ENCODE peak calls at places on chromosome 15, in five cellular contexts. One of them, this sample, is unnamed.

GRCh38 chr15:43146187-43146586 is 12.8 kb downstream of the TMEM62 start:
- DNase-seq in K562: no peak
- DNase-seq in H1: no peak
- DNase-seq in GM12878: no peak
- DNase-seq in HepG2: no peak
- DNase-seq in this sample: no peak

GRCh38 chr15:58918239-58918638 is 15.2 kb downstream of the SLTM start:
- DNase-seq in K562: no peak
- DNase-seq in H1: no peak
- DNase-seq in GM12878: no peak
- DNase-seq in HepG2: no peak
- DNase-seq in this sample: no peak

GRCh38 chr15:40693904-40694705 is 869 bp upstream of the RAD51 start:
- DNase-seq in K562: no peak
- DNase-seq in H1: no peak
- DNase-seq in GM12878: peak
- DNase-seq in HepG2: peak
- DNase-seq in this sample: no peak

GRCh38 chr15:39580630-39581500 is at the start of gene THBS1:
- DNase-seq in K562: peak
- DNase-seq in H1: peak
- DNase-seq in GM12878: no peak
- DNase-seq in HepG2: peak
- DNase-seq in this sample: peak

GRCh38 chr15:94793641-94794040 is 562.3 kb downstream of the MCTP2 start:
- DNase-seq in K562: no peak
- DNase-seq in H1: no peak
- DNase-seq in GM12878: no peak
- DNase-seq in HepG2: no peak
- DNase-seq in this sample: no peak

GRCh38 chr15:29222129-29222853 is 47.3 kb downstream of the NSMCE3 start:
- DNase-seq in K562: no peak
- DNase-seq in H1: no peak
- DNase-seq in GM12878: no peak
- DNase-seq in HepG2: no peak
- DNase-seq in this sample: no peak

GRCh38 chr15:88810449-88810848 is 7.2 kb downstream of the ACAN start:
- DNase-seq in K562: no peak
- DNase-seq in H1: no peak
- DNase-seq in GM12878: no peak
- DNase-seq in HepG2: no peak
- DNase-seq in this sample: no peak

GRCh38 chr15:52247032-52247431 is 48.6 kb downstream of the MYO5C start:
- DNase-seq in K562: no peak
- DNase-seq in H1: no peak
- DNase-seq in GM12878: no peak
- DNase-seq in HepG2: no peak
- DNase-seq in this sample: no peak

GRCh38 chr15:63052961-63053698 is 10.6 kb downstream of the TPM1 start:
- DNase-seq in K562: no peak
- DNase-seq in H1: no peak
- DNase-seq in GM12878: no peak
- DNase-seq in HepG2: peak
- DNase-seq in this sample: peak

DNA sequence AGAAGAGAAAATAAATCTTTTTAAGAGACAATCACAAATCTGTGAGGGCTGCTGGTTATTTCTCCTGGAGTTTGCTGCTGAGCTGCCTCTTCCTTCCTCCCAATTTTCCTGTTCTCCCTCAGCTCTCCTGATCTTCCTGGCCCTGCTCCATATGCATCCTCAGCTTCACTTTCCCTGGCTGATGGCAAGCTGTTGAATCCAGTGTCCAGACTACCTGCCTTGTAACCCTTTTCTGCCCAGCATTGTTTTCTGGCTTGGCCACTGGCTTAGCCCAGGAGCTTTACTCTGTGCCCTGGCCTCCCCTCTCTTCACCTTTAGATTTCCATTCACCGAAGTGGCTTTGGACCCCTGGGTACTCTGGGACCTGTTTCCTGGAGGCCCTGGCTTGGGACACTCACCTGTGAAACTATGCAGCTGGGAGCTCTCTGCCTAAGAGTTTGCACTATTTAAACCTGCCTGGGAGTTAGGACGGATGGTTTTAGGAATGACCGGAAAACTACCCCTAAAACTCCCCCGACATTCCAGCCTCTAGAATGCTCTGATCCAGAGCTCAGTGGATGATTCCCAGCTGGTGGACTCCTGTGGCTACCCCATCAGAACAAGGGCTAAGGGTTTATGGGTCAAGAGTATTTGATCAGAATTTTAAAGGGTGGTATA is 90.0 kb downstream of the RBPMS2 start:
- DNase-seq in K562: no peak
- DNase-seq in H1: no peak
- DNase-seq in GM12878: no peak
- DNase-seq in HepG2: no peak
- DNase-seq in this sample: no peak
- TF ChIP-seq POLR2AphosphoS5 in K562: no peak
- TF ChIP-seq POLR2AphosphoS5 in H1: peak
- TF ChIP-seq POLR2AphosphoS5 in GM12878: no peak
- TF ChIP-seq POLR2AphosphoS5 in HepG2: no peak
- TF ChIP-seq POLR2AphosphoS5 in this sample: no peak

GRCh38 chr15:80578871-80579270 is 116.2 kb upstream of the ABHD17C start:
- DNase-seq in K562: no peak
- DNase-seq in H1: no peak
- DNase-seq in GM12878: no peak
- DNase-seq in HepG2: no peak
- DNase-seq in this sample: no peak
- TF ChIP-seq CHD2 in K562: no peak
- TF ChIP-seq CHD2 in H1: no peak
- TF ChIP-seq CHD2 in GM12878: no peak
- TF ChIP-seq CHD2 in HepG2: no peak
- TF ChIP-seq CHD2 in this sample: no peak

GRCh38 chr15:90497912-90498311 is 31.8 kb upstream of the CRTC3 start:
- DNase-seq in K562: peak
- DNase-seq in H1: no peak
- DNase-seq in GM12878: no peak
- DNase-seq in HepG2: no peak
- DNase-seq in this sample: no peak
- TF ChIP-seq POLR2AphosphoS5 in K562: no peak
- TF ChIP-seq POLR2AphosphoS5 in H1: no peak
- TF ChIP-seq POLR2AphosphoS5 in GM12878: no peak
- TF ChIP-seq POLR2AphosphoS5 in HepG2: no peak
- TF ChIP-seq POLR2AphosphoS5 in this sample: no peak

DNA sequence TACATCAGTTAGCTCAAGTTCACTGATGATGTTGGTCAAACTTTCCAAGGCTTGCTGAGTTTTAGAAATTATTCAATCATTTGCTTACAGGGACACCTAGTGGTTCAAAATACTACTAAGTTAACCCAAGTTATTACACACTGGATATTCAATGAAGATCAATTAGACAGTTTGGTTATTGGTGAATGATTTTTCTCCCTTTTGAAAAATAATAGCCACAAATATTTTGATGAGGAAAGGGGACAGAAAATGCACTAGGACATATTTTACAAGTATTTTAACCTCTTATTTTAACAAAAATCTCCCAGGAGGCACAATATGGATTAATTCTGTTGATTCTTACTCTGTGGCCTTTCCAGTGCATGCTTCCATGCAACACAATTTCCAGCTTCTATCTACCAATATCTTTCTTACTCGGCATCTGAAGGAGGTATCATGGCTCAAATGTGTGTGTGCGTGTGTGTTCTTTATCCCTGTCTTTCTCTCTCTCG is 20.1 kb upstream of the GOLGA6L2 start:
- DNase-seq in K562: no peak
- DNase-seq in H1: no peak
- DNase-seq in GM12878: no peak
- DNase-seq in HepG2: peak
- DNase-seq in this sample: peak
- TF ChIP-seq CHD2 in K562: no peak
- TF ChIP-seq CHD2 in H1: no peak
- TF ChIP-seq CHD2 in GM12878: no peak
- TF ChIP-seq CHD2 in HepG2: no peak
- TF ChIP-seq CHD2 in this sample: no peak

DNA sequence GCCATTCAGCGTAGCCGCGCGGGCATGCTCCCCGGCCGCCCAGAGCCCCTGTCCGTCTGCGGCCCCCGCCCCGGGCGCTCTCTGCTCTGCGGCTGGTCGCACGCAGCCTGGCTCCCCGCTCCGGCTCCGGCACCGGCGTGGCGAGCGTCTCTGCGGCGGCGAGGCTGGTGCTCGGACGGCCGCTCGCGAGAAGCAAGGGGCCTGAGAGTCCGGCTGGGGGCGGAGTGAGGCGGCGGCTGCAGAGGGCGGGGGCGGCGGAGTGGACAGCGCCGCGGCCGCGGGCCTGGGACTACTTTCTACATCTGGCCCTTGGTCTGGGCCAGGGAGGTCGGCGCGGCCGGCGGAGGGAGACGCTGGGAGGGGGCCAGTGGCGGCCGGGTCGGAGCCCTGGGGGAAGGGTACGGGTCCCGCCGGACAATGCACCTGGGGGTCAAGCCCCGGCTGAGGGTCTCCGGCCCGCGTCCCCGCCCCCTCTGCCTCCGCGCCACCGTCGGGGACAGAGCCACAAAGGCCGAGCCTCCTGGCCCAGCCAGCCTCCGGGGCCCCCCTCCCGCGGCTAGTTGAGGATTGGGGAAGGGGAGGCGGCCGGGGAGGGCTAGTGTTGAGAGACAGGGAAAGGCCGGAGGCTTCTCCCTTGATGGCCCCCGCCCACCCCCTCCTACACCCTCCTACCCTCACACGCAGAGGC is at the start of gene PRTG:
- DNase-seq in K562: peak
- DNase-seq in H1: no peak
- DNase-seq in GM12878: no peak
- DNase-seq in HepG2: peak
- DNase-seq in this sample: peak
- TF ChIP-seq POLR2AphosphoS5 in K562: no peak
- TF ChIP-seq POLR2AphosphoS5 in H1: no peak
- TF ChIP-seq POLR2AphosphoS5 in GM12878: no peak
- TF ChIP-seq POLR2AphosphoS5 in HepG2: peak
- TF ChIP-seq POLR2AphosphoS5 in this sample: peak